ENCODE peak calls at places on chromosomes 1 and 21, in eight cellular contexts. One of them, this sample, is unnamed.

GRCh38 chr1:213519098-213519497 is 468.1 kb downstream of the RPS6KC1 start:
- DNase-seq in body of pancreas: no peak
- DNase-seq in NCI-H524: no peak
- DNase-seq in NCI-H2081: peak; percentile 93
- DNase-seq in stimulated activated CD4-positive, alpha-beta T cell treated with anti-CD3 and anti-CD28 coated beads, TNF-alpha, amount 100 ng/mL, for 1 hour: no peak
- DNase-seq in tibial nerve: no peak
- DNase-seq in HTR-8/SVneo: no peak
- DNase-seq in globus pallidus: no peak
- DNase-seq in this sample: peak; percentile 95

GRCh38 chr21:32562915-32563314 is 22.4 kb downstream of the TCP10L start:
- DNase-seq in body of pancreas: no peak
- DNase-seq in NCI-H524: no peak
- DNase-seq in NCI-H2081: no peak
- DNase-seq in stimulated activated CD4-positive, alpha-beta T cell treated with anti-CD3 and anti-CD28 coated beads, TNF-alpha, amount 100 ng/mL, for 1 hour: no peak
- DNase-seq in tibial nerve: no peak
- DNase-seq in HTR-8/SVneo: no peak
- DNase-seq in globus pallidus: no peak
- DNase-seq in this sample: no peak

GRCh38 chr1:53087332-53088285 is 25.6 kb downstream of the PODN start:
- DNase-seq in body of pancreas: no peak
- DNase-seq in NCI-H524: peak; percentile 36
- DNase-seq in NCI-H2081: no peak
- DNase-seq in stimulated activated CD4-positive, alpha-beta T cell treated with anti-CD3 and anti-CD28 coated beads, TNF-alpha, amount 100 ng/mL, for 1 hour: no peak
- DNase-seq in tibial nerve: no peak
- DNase-seq in HTR-8/SVneo: no peak
- DNase-seq in globus pallidus: no peak
- DNase-seq in this sample: no peak

GRCh38 chr21:44418108-44418875 is 37.0 kb upstream of the LRRC3 start:
- DNase-seq in body of pancreas: no peak
- DNase-seq in NCI-H524: no peak
- DNase-seq in NCI-H2081: no peak
- DNase-seq in stimulated activated CD4-positive, alpha-beta T cell treated with anti-CD3 and anti-CD28 coated beads, TNF-alpha, amount 100 ng/mL, for 1 hour: no peak
- DNase-seq in tibial nerve: no peak
- DNase-seq in HTR-8/SVneo: no peak
- DNase-seq in globus pallidus: no peak
- DNase-seq in this sample: no peak

GRCh38 chr21:42309753-42310213 is 5.4 kb downstream of the TFF3 start:
- DNase-seq in body of pancreas: peak; percentile 51
- DNase-seq in NCI-H524: peak; percentile 71
- DNase-seq in NCI-H2081: peak; percentile 65
- DNase-seq in stimulated activated CD4-positive, alpha-beta T cell treated with anti-CD3 and anti-CD28 coated beads, TNF-alpha, amount 100 ng/mL, for 1 hour: peak; percentile 65
- DNase-seq in tibial nerve: peak; percentile 60
- DNase-seq in HTR-8/SVneo: peak; percentile 56
- DNase-seq in globus pallidus: no peak
- DNase-seq in this sample: peak; percentile 54

GRCh38 chr1:160672789-160673695 is 26.2 kb upstream of the SLAMF1 start:
- DNase-seq in body of pancreas: no peak
- DNase-seq in NCI-H524: no peak
- DNase-seq in NCI-H2081: no peak
- DNase-seq in stimulated activated CD4-positive, alpha-beta T cell treated with anti-CD3 and anti-CD28 coated beads, TNF-alpha, amount 100 ng/mL, for 1 hour: no peak
- DNase-seq in tibial nerve: no peak
- DNase-seq in HTR-8/SVneo: no peak
- DNase-seq in globus pallidus: no peak
- DNase-seq in this sample: no peak

GRCh38 chr1:47104816-47105215 is 32.4 kb upstream of the CYP4A22 start:
- DNase-seq in body of pancreas: no peak
- DNase-seq in NCI-H524: no peak
- DNase-seq in NCI-H2081: no peak
- DNase-seq in stimulated activated CD4-positive, alpha-beta T cell treated with anti-CD3 and anti-CD28 coated beads, TNF-alpha, amount 100 ng/mL, for 1 hour: no peak
- DNase-seq in tibial nerve: no peak
- DNase-seq in HTR-8/SVneo: no peak
- DNase-seq in globus pallidus: no peak
- DNase-seq in this sample: no peak

GRCh38 chr21:35520302-35520701 is 471.2 kb upstream of the RUNX1 start:
- DNase-seq in body of pancreas: no peak
- DNase-seq in NCI-H524: no peak
- DNase-seq in NCI-H2081: no peak
- DNase-seq in stimulated activated CD4-positive, alpha-beta T cell treated with anti-CD3 and anti-CD28 coated beads, TNF-alpha, amount 100 ng/mL, for 1 hour: no peak
- DNase-seq in tibial nerve: no peak
- DNase-seq in HTR-8/SVneo: no peak
- DNase-seq in globus pallidus: no peak
- DNase-seq in this sample: peak; percentile 66

GRCh38 chr1:31831397-31832378 is 15.9 kb upstream of the SPOCD1 start:
- DNase-seq in body of pancreas: no peak
- DNase-seq in NCI-H524: no peak
- DNase-seq in NCI-H2081: no peak
- DNase-seq in stimulated activated CD4-positive, alpha-beta T cell treated with anti-CD3 and anti-CD28 coated beads, TNF-alpha, amount 100 ng/mL, for 1 hour: no peak
- DNase-seq in tibial nerve: no peak
- DNase-seq in HTR-8/SVneo: no peak
- DNase-seq in globus pallidus: no peak
- DNase-seq in this sample: no peak

GRCh38 chr1:97340951-97341350 is 579.9 kb downstream of the DPYD start:
- DNase-seq in body of pancreas: no peak
- DNase-seq in NCI-H524: no peak
- DNase-seq in NCI-H2081: no peak
- DNase-seq in stimulated activated CD4-positive, alpha-beta T cell treated with anti-CD3 and anti-CD28 coated beads, TNF-alpha, amount 100 ng/mL, for 1 hour: no peak
- DNase-seq in tibial nerve: no peak
- DNase-seq in HTR-8/SVneo: no peak
- DNase-seq in globus pallidus: no peak
- DNase-seq in this sample: no peak